ENCODE peak calls at places on chromosomes 11 and 22, in ten cellular contexts. K is GM06990, D is T1000, Q is MV-4-11, M is mammary epithelial cell, P is transverse colon, B is GM12865, E is H9, Y is amniotic stem cell, T is A549. I is an unnamed sample.

GRCh38 chr11:33801821-33802413 is 27.6 kb upstream of the FBXO3 start:
- DNase-seq in K (no peak), D (no peak), Q (no peak), M (no peak), P (no peak), B (no peak), E (no peak), Y (no peak), T (no peak), I (peak; percentile 23)

GRCh38 chr22:46902998-46903916 is 140.8 kb downstream of the TBC1D22A start:
- DNase-seq in K (no peak), D (no peak), Q (no peak), M (no peak), P (no peak), B (no peak), E (peak; percentile 64), Y (no peak), T (no peak), I (no peak)

GRCh38 chr11:74437441-74437840 is 29.9 kb downstream of the KCNE3 start:
- DNase-seq in K (no peak), D (no peak), Q (no peak), M (no peak), P (no peak), B (no peak), E (no peak), Y (no peak), T (no peak), I (no peak)

GRCh38 chr11:66880484-66881211 is 23.8 kb downstream of the LRFN4 start:
- DNase-seq in K (no peak), D (peak; percentile 34), Q (peak; percentile 14), M (peak; percentile 92), P (no peak), B (no peak), E (peak; percentile 62), Y (no peak), T (no peak), I (no peak)

GRCh38 chr22:31093956-31094622 is 13.0 kb downstream of the SMTN start:
- DNase-seq in K (no peak), D (no peak), Q (no peak), M (no peak), P (peak; percentile 13), B (no peak), E (no peak), Y (no peak), T (no peak), I (no peak)

GRCh38 chr11:120500414-120500936 is 11.1 kb upstream of the GRIK4 start:
- DNase-seq in K (no peak), D (no peak), Q (no peak), M (no peak), P (no peak), B (no peak), E (peak; percentile 43), Y (no peak), T (no peak), I (no peak)

GRCh38 chr11:74646964-74647363 is 54.6 kb downstream of the POLD3 start:
- DNase-seq in K (no peak), D (no peak), Q (no peak), M (no peak), P (no peak), B (no peak), E (no peak), Y (no peak), T (no peak), I (no peak)

GRCh38 chr11:61871158-61871597 is 20.2 kb downstream of the FADS3 start:
- DNase-seq in K (peak; percentile 66), D (peak; percentile 24), Q (peak; percentile 36), M (peak; percentile 68), P (peak; percentile 65), B (peak; percentile 71), E (peak; percentile 93), Y (peak; percentile 64), T (peak; percentile 91), I (peak; percentile 82)

GRCh38 chr11:95078526-95078925 is 11.1 kb upstream of the ENDOD1 start:
- DNase-seq in K (no peak), D (no peak), Q (no peak), M (no peak), P (no peak), B (no peak), E (no peak), Y (no peak), T (no peak), I (no peak)

GRCh38 chr11:75301602-75302345 is 49.7 kb downstream of the ARRB1 start:
- DNase-seq in K (no peak), D (no peak), Q (no peak), M (no peak), P (peak; percentile 32), B (no peak), E (no peak), Y (no peak), T (no peak), I (no peak)

GRCh38 chr11:18314794-18315523 is 7.0 kb downstream of the HPS5 start:
- DNase-seq in K (no peak), D (no peak), Q (peak; percentile 52), M (no peak), P (no peak), B (no peak), E (no peak), Y (no peak), T (no peak), I (no peak)

GRCh38 chr11:119376197-119376847 is 5.2 kb downstream of the USP2 start:
- DNase-seq in K (no peak), D (no peak), Q (no peak), M (peak; percentile 79), P (no peak), B (no peak), E (no peak), Y (no peak), T (no peak), I (no peak)

GRCh38 chr22:35317680-35318290 is 18.1 kb downstream of the TOM1 start:
- DNase-seq in K (no peak), D (no peak), Q (no peak), M (no peak), P (no peak), B (no peak), E (no peak), Y (no peak), T (no peak), I (no peak)

GRCh38 chr11:128627666-128628342 is 40.4 kb upstream of the ETS1 start:
- DNase-seq in K (no peak), D (no peak), Q (no peak), M (no peak), P (no peak), B (peak; percentile 81), E (no peak), Y (no peak), T (no peak), I (no peak)

GRCh38 chr11:96187779-96188624 is 155.0 kb downstream of the MAML2 start:
- DNase-seq in K (no peak), D (peak; percentile 42), Q (no peak), M (peak; percentile 82), P (no peak), B (peak; percentile 49), E (no peak), Y (peak; percentile 46), T (no peak), I (peak; percentile 95)

GRCh38 chr11:70661763-70662501 is 263.6 kb downstream of the CTTN start:
- DNase-seq in K (no peak), D (peak; percentile 77), Q (no peak), M (peak; percentile 25), P (no peak), B (no peak), E (peak; percentile 59), Y (no peak), T (no peak), I (peak; percentile 11)

GRCh38 chr11:74311352-74311926 is at the start of gene P4HA3:
- DNase-seq in K (peak; percentile 37), D (peak; percentile 39), Q (peak; percentile 25), M (peak; percentile 38), P (peak; percentile 66), B (peak; percentile 18), E (peak; percentile 87), Y (no peak), T (peak; percentile 77), I (peak; percentile 52)

GRCh38 chr11:122556605-122557004 is 98.9 kb upstream of the UBASH3B start:
- DNase-seq in K (peak; percentile 13), D (no peak), Q (no peak), M (no peak), P (peak; percentile 8), B (no peak), E (peak; percentile 79), Y (no peak), T (no peak), I (peak; percentile 25)

GRCh38 chr11:61957028-61957770 is 7.0 kb downstream of the BEST1 start:
- DNase-seq in K (no peak), D (no peak), Q (no peak), M (no peak), P (no peak), B (no peak), E (no peak), Y (no peak), T (no peak), I (no peak)

GRCh38 chr22:23243006-23243573 is 62.8 kb downstream of the BCR start:
- DNase-seq in K (peak; percentile 33), D (no peak), Q (no peak), M (no peak), P (no peak), B (peak; percentile 60), E (peak; percentile 88), Y (no peak), T (no peak), I (no peak)

GRCh38 chr11:95134491-95134890 is 44.8 kb downstream of the ENDOD1 start:
- DNase-seq in K (no peak), D (peak; percentile 10), Q (no peak), M (peak; percentile 99), P (no peak), B (no peak), E (no peak), Y (peak; percentile 49), T (no peak), I (peak; percentile 74)

GRCh38 chr22:35783943-35784614 is 66.4 kb downstream of the APOL5 start:
- DNase-seq in K (no peak), D (peak; percentile 78), Q (no peak), M (peak; percentile 79), P (no peak), B (no peak), E (no peak), Y (no peak), T (peak; percentile 38), I (peak; percentile 94)

GRCh38 chr11:71200761-71201160 is 51.6 kb downstream of the SHANK2 start:
- DNase-seq in K (no peak), D (no peak), Q (no peak), M (no peak), P (no peak), B (no peak), E (no peak), Y (no peak), T (no peak), I (no peak)

GRCh38 chr11:45933131-45933821 is 10.8 kb downstream of the LARGE2 start:
- DNase-seq in K (no peak), D (no peak), Q (peak; percentile 95), M (peak; percentile 40), P (no peak), B (peak; percentile 43), E (peak; percentile 31), Y (no peak), T (no peak), I (peak; percentile 42)

GRCh38 chr22:32480238-32480637 is 5.6 kb downstream of the FBXO7 start:
- DNase-seq in K (no peak), D (no peak), Q (no peak), M (no peak), P (no peak), B (peak; percentile 38), E (no peak), Y (no peak), T (no peak), I (no peak)

GRCh38 chr22:38927033-38927789 is 30.2 kb upstream of the APOBEC3A start:
- DNase-seq in K (peak; percentile 53), D (no peak), Q (no peak), M (no peak), P (peak; percentile 88), B (peak; percentile 77), E (peak; percentile 89), Y (peak; percentile 7), T (peak; percentile 82), I (peak; percentile 72)

GRCh38 chr22:27959335-27960090 is 40.5 kb upstream of the PITPNB start:
- DNase-seq in K (no peak), D (no peak), Q (no peak), M (no peak), P (no peak), B (no peak), E (no peak), Y (no peak), T (no peak), I (no peak)

GRCh38 chr11:117881217-117881616 is 4.8 kb upstream of the FXYD6 start:
- DNase-seq in K (no peak), D (no peak), Q (peak; percentile 60), M (no peak), P (no peak), B (no peak), E (no peak), Y (no peak), T (no peak), I (no peak)

I was measured in EL.